ENCODE peak calls at places on chromosomes 1 and 21, in nine cellular contexts. J, R, C, A, X, S, I, U and M are unnamed samples.
A peak's percentile ranks its signal among the peaks of the same experiment; 100 is the strongest.

GRCh38 chr1:175317309-175317708 is 124.7 kb upstream of the KIAA0040 start:
- DNase-seq in J (no peak), R (no peak), C (peak; percentile 18), A (peak; percentile 7), X (no peak), S (no peak), I (no peak), U (no peak), M (peak; percentile 34)

GRCh38 chr1:38489844-38490270 is 369.7 kb downstream of the RRAGC start:
- DNase-seq in J (no peak), R (peak; percentile 15), C (no peak), A (peak; percentile 17), X (peak; percentile 1), S (peak; percentile 85), I (peak; percentile 58), U (no peak), M (peak; percentile 64)

GRCh38 chr1:29105822-29106221 is 17.9 kb downstream of the TMEM200B start:
- DNase-seq in J (no peak), R (no peak), C (no peak), A (no peak), X (no peak), S (no peak), I (peak; percentile 48), U (no peak), M (no peak)

GRCh38 chr1:4058706-4059105 is 158.6 kb upstream of the C1orf174 start:
- DNase-seq in J (no peak), R (no peak), C (no peak), A (no peak), X (no peak), S (no peak), I (peak; percentile 34), U (no peak), M (no peak)

GRCh38 chr1:204410764-204411450 is 710 bp downstream of the PPP1R15B start:
- DNase-seq in J (no peak), R (peak; percentile 62), C (peak; percentile 60), A (peak; percentile 6), X (no peak), S (no peak), I (peak; percentile 93), U (peak; percentile 53), M (peak; percentile 64)

GRCh38 chr1:42777860-42778259 is 6.9 kb upstream of the TMEM269 start:
- DNase-seq in J (no peak), R (no peak), C (no peak), A (peak; percentile 15), X (no peak), S (no peak), I (no peak), U (peak; percentile 40), M (peak; percentile 58)

GRCh38 chr1:30818568-30819243 is 61.1 kb upstream of the LAPTM5 start:
- DNase-seq in J (no peak), R (no peak), C (no peak), A (no peak), X (no peak), S (no peak), I (no peak), U (no peak), M (no peak)

GRCh38 chr21:44502559-44502958 is 37.4 kb downstream of the KRTAP10-1 start:
- DNase-seq in J (no peak), R (no peak), C (no peak), A (no peak), X (no peak), S (no peak), I (no peak), U (no peak), M (no peak)

GRCh38 chr1:228197555-228198147 is 10.2 kb upstream of the OBSCN start:
- DNase-seq in J (no peak), R (no peak), C (peak; percentile 46), A (no peak), X (no peak), S (no peak), I (no peak), U (no peak), M (no peak)